ENCODE peak calls at places on chromosomes 16 and 17, in nine cellular contexts. O, H, Z, B, A, S, Q, M and V are unnamed samples.

GRCh38 chr16:81873843-81874752 is 95.0 kb downstream of the PLCG2 start:
- DNase-seq in M (peak), B (peak), S (peak), A (no peak), Z (peak), Q (no peak), H (peak), O (no peak), V (peak)

GRCh38 chr16:54178491-54178976 is 108.1 kb downstream of the IRX3 start:
- DNase-seq in B (no peak), M (no peak), Z (no peak), O (no peak), Q (no peak), S (no peak), A (no peak), H (no peak), V (no peak)

GRCh38 chr17:42438600-42439567 is 15.8 kb upstream of the CAVIN1 start:
- DNase-seq in S (peak), Z (no peak), A (no peak), B (no peak), H (peak), O (peak), M (peak), Q (no peak), V (no peak)

GRCh38 chr17:40550608-40551007 is 14.7 kb downstream of the CCR7 start:
- DNase-seq in O (no peak), S (peak), Q (no peak), H (no peak), M (no peak), B (no peak), A (no peak), Z (peak), V (no peak)

GRCh38 chr17:29005936-29006438 is at the start of gene SEZ6:
- DNase-seq in M (peak), S (peak), O (no peak), H (peak), B (peak), A (peak), Q (peak), Z (no peak), V (peak)

GRCh38 chr17:5500804-5501391 is 14.5 kb downstream of the MIS12 start:
- DNase-seq in Z (peak), H (peak), B (peak), M (peak), Q (no peak), O (peak), S (peak), A (peak), V (peak)

GRCh38 chr17:81173354-81173753 is 7.3 kb upstream of the AATK start:
- DNase-seq in Q (no peak), M (no peak), Z (no peak), B (no peak), S (no peak), A (no peak), O (no peak), H (no peak), V (no peak)

GRCh38 chr17:70661342-70662222 is 492.2 kb downstream of the KCNJ2 start:
- DNase-seq in Q (no peak), M (no peak), S (peak), Z (no peak), A (no peak), O (peak), B (no peak), H (peak), V (no peak)

GRCh38 chr17:17280613-17281549 is at the start of gene COPS3:
- DNase-seq in Z (peak), M (peak), Q (peak), O (peak), B (peak), A (peak), H (peak), S (peak), V (peak)

GRCh38 chr17:62950067-62950466 is 16.0 kb upstream of the TANC2 start:
- DNase-seq in S (peak), B (no peak), H (no peak), Q (no peak), O (no peak), Z (peak), A (no peak), M (no peak), V (peak)

GRCh38 chr17:17819561-17819995 is 17.2 kb downstream of the SREBF1 start:
- DNase-seq in M (peak), S (peak), Z (peak), H (no peak), Q (no peak), A (no peak), B (peak), O (no peak), V (peak)

GRCh38 chr17:29179232-29180036 is 764 bp downstream of the MYO18A start:
- DNase-seq in M (no peak), B (peak), A (peak), H (no peak), Z (no peak), O (no peak), S (peak), Q (no peak), V (peak)

GRCh38 chr16:27364493-27365141 is 37.4 kb upstream of the IL21R start:
- DNase-seq in M (no peak), Z (no peak), O (peak), B (no peak), S (peak), H (no peak), Q (no peak), A (no peak), V (peak)

GRCh38 chr17:12545877-12546513 is 119.7 kb upstream of the MYOCD start:
- DNase-seq in M (peak), H (peak), B (peak), S (peak), Q (peak), Z (no peak), O (no peak), A (no peak), V (peak)

GRCh38 chr17:44767493-44767892 is 8.7 kb downstream of the ADAM11 start:
- DNase-seq in Q (no peak), B (no peak), M (no peak), A (no peak), H (no peak), Z (no peak), S (no peak), O (no peak), V (no peak)

GRCh38 chr17:10398352-10398751 is 23.4 kb downstream of the MYH8 start:
- DNase-seq in M (no peak), H (no peak), O (no peak), Q (no peak), B (no peak), A (no peak), Z (no peak), S (no peak), V (no peak)

GRCh38 chr17:46832945-46833839 is 14.7 kb upstream of the WNT3 start:
- DNase-seq in O (peak), M (no peak), Q (no peak), B (peak), A (no peak), H (no peak), Z (no peak), S (no peak), V (no peak)

GRCh38 chr16:74448990-74449389 is 27.7 kb upstream of the CLEC18B start:
- DNase-seq in Q (no peak), B (peak), A (no peak), M (peak), H (no peak), Z (peak), S (peak), O (no peak), V (peak)

GRCh38 chr17:9401434-9401833 is 174.2 kb downstream of the STX8 start:
- DNase-seq in H (no peak), B (no peak), Q (no peak), M (no peak), A (no peak), O (no peak), S (no peak), Z (no peak), V (peak)

GRCh38 chr17:55820675-55821074 is 69.8 kb downstream of the PCTP start:
- DNase-seq in Z (no peak), H (no peak), Q (no peak), O (no peak), S (no peak), M (no peak), A (no peak), B (no peak), V (no peak)

GRCh38 chr16:10428433-10429168 is 42.7 kb downstream of the ATF7IP2 start:
- DNase-seq in S (no peak), O (no peak), Q (no peak), A (no peak), M (no peak), Z (no peak), B (no peak), H (no peak), V (peak)

GRCh38 chr17:7651097-7651958 is 602 bp downstream of the ATP1B2 start:
- DNase-seq in H (no peak), S (no peak), B (peak), O (no peak), Q (no peak), A (no peak), Z (no peak), M (no peak), V (no peak)

GRCh38 chr16:1765826-1766225 is 5.5 kb downstream of the NME3 start:
- DNase-seq in Q (no peak), A (no peak), M (no peak), O (no peak), H (no peak), S (no peak), B (no peak), Z (no peak), V (no peak)

GRCh38 chr16:31181102-31181830 is 1.3 kb downstream of the FUS start:
- DNase-seq in Q (no peak), M (no peak), B (no peak), H (no peak), O (peak), Z (no peak), S (peak), A (no peak), V (peak)

GRCh38 chr16:84084570-84085270 is 32.0 kb downstream of the MBTPS1 start:
- DNase-seq in O (peak), Z (no peak), Q (no peak), M (peak), B (no peak), H (peak), A (no peak), S (peak), V (peak)

GRCh38 chr16:27405546-27406451 is 3.8 kb downstream of the IL21R start:
- DNase-seq in A (no peak), Z (no peak), O (no peak), B (no peak), Q (no peak), S (no peak), H (no peak), M (no peak), V (no peak)

GRCh38 chr17:76085066-76085730 is 6.2 kb downstream of the ZACN start:
- DNase-seq in Z (no peak), A (no peak), S (no peak), M (no peak), H (no peak), B (no peak), Q (no peak), O (no peak), V (no peak)

GRCh38 chr17:18960241-18960665 is 8.3 kb downstream of the SLC5A10 start:
- DNase-seq in B (no peak), O (no peak), Q (no peak), Z (no peak), M (no peak), A (no peak), H (no peak), S (no peak), V (no peak)

GRCh38 chr17:1485748-1486376 is 6.6 kb downstream of the MYO1C start:
- DNase-seq in M (peak), O (no peak), Z (no peak), B (no peak), Q (no peak), A (no peak), H (no peak), S (peak), V (peak)

GRCh38 chr17:76382803-76383644 is 1.4 kb upstream of the SPHK1 start:
- DNase-seq in O (no peak), Z (no peak), M (no peak), A (no peak), S (peak), B (no peak), Q (no peak), H (no peak), V (peak)

GRCh38 chr16:30997887-30998711 is 12.3 kb downstream of the STX1B start:
- DNase-seq in B (no peak), Z (peak), O (no peak), A (no peak), Q (no peak), M (no peak), H (no peak), S (no peak), V (peak)

GRCh38 chr17:18107971-18108370 is 585 bp upstream of the MYO15A start:
- DNase-seq in B (no peak), Z (no peak), A (no peak), O (no peak), S (no peak), H (no peak), M (no peak), Q (no peak), V (no peak)

GRCh38 chr17:35242158-35242804 is 591 bp upstream of the SLFN5 start:
- DNase-seq in O (peak), Q (no peak), M (peak), A (no peak), B (peak), Z (no peak), H (peak), S (peak), V (peak)

GRCh38 chr16:49055824-49056545 is 225.7 kb downstream of the CBLN1 start:
- DNase-seq in A (no peak), M (no peak), Q (no peak), Z (no peak), H (no peak), B (no peak), O (no peak), S (no peak), V (no peak)

GRCh38 chr17:20043034-20043433 is 33.9 kb downstream of the SPECC1 start:
- DNase-seq in H (no peak), B (no peak), O (no peak), A (no peak), Z (no peak), Q (no peak), S (no peak), M (no peak), V (no peak)

GRCh38 chr17:19275457-19276082 is 38.4 kb downstream of the EPN2 start:
- DNase-seq in Q (no peak), M (no peak), S (no peak), H (no peak), B (no peak), O (no peak), Z (no peak), A (no peak), V (no peak)

GRCh38 chr17:68580236-68580903 is 20.8 kb downstream of the FAM20A start:
- DNase-seq in O (no peak), Q (no peak), Z (peak), S (no peak), H (no peak), B (no peak), M (peak), A (no peak), V (no peak)

GRCh38 chr16:88444826-88445582 is 8.1 kb upstream of the ZFPM1 start:
- DNase-seq in S (no peak), Q (no peak), M (no peak), O (no peak), A (no peak), H (no peak), Z (no peak), B (no peak), V (no peak)

GRCh38 chr17:73952136-73952497 is 251.4 kb upstream of the RPL38 start:
- DNase-seq in Q (no peak), M (no peak), S (no peak), O (no peak), Z (no peak), A (no peak), H (no peak), B (peak), V (no peak)